ENCODE peak calls at places on chromosomes 13 and 19, in four cellular contexts. One of them, this sample, is unnamed.

GRCh38 chr19:5349041-5349440 is 8.4 kb upstream of the PTPRS start:
- DNase-seq in brain microvascular endothelial cell: no peak
- DNase-seq in choroid plexus epithelial cell: no peak
- DNase-seq in upper lobe of left lung: no peak
- DNase-seq in this sample: no peak

GRCh38 chr13:65293530-65294198 is 1936.5 kb downstream of the PCDH9 start:
- DNase-seq in brain microvascular endothelial cell: no peak
- DNase-seq in choroid plexus epithelial cell: no peak
- DNase-seq in upper lobe of left lung: no peak
- DNase-seq in this sample: no peak

GRCh38 chr13:46640843-46641242 is 87.9 kb downstream of the LRCH1 start:
- DNase-seq in brain microvascular endothelial cell: peak; percentile 55
- DNase-seq in choroid plexus epithelial cell: peak; percentile 48
- DNase-seq in upper lobe of left lung: peak; percentile 29
- DNase-seq in this sample: no peak

GRCh38 chr13:75442736-75443234 is 39.2 kb downstream of the TBC1D4 start:
- DNase-seq in brain microvascular endothelial cell: no peak
- DNase-seq in choroid plexus epithelial cell: peak; percentile 51
- DNase-seq in upper lobe of left lung: no peak
- DNase-seq in this sample: no peak

GRCh38 chr13:67299072-67299635 is 69.0 kb upstream of the PCDH9 start:
- DNase-seq in brain microvascular endothelial cell: peak; percentile 78
- DNase-seq in choroid plexus epithelial cell: peak; percentile 89
- DNase-seq in upper lobe of left lung: no peak
- DNase-seq in this sample: no peak

GRCh38 chr19:33832633-33833032 is 36.0 kb downstream of the KCTD15 start:
- DNase-seq in brain microvascular endothelial cell: no peak
- DNase-seq in choroid plexus epithelial cell: no peak
- DNase-seq in upper lobe of left lung: no peak
- DNase-seq in this sample: no peak

GRCh38 chr19:7869453-7869909 is 4.7 kb downstream of the PRR36 start:
- DNase-seq in brain microvascular endothelial cell: no peak
- DNase-seq in choroid plexus epithelial cell: peak; percentile 51
- DNase-seq in upper lobe of left lung: peak; percentile 76
- DNase-seq in this sample: no peak

GRCh38 chr19:51250786-51251452 is at the start of gene SIGLECL1:
- DNase-seq in brain microvascular endothelial cell: no peak
- DNase-seq in choroid plexus epithelial cell: no peak
- DNase-seq in upper lobe of left lung: no peak
- DNase-seq in this sample: no peak

GRCh38 chr13:88022826-88023225 is 351.7 kb downstream of the SLITRK5 start:
- DNase-seq in brain microvascular endothelial cell: no peak
- DNase-seq in choroid plexus epithelial cell: peak; percentile 45
- DNase-seq in upper lobe of left lung: no peak
- DNase-seq in this sample: no peak

GRCh38 chr19:6556480-6556879 is 25.7 kb downstream of the TNFSF9 start:
- DNase-seq in brain microvascular endothelial cell: peak; percentile 33
- DNase-seq in choroid plexus epithelial cell: peak; percentile 20
- DNase-seq in upper lobe of left lung: no peak
- DNase-seq in this sample: no peak

GRCh38 chr19:47450478-47450877 is 21.2 kb downstream of the SLC8A2 start:
- DNase-seq in brain microvascular endothelial cell: no peak
- DNase-seq in choroid plexus epithelial cell: no peak
- DNase-seq in upper lobe of left lung: no peak
- DNase-seq in this sample: no peak

GRCh38 chr13:44219808-44220544 is 153.6 kb upstream of the SERP2 start:
- DNase-seq in brain microvascular endothelial cell: peak; percentile 77
- DNase-seq in choroid plexus epithelial cell: peak; percentile 51
- DNase-seq in upper lobe of left lung: no peak
- DNase-seq in this sample: peak; percentile 81

GRCh38 chr13:109273326-109273751 is 513.0 kb downstream of the IRS2 start:
- DNase-seq in brain microvascular endothelial cell: peak; percentile 20
- DNase-seq in choroid plexus epithelial cell: peak; percentile 53
- DNase-seq in upper lobe of left lung: no peak
- DNase-seq in this sample: no peak

GRCh38 chr19:53908106-53908932 is 759 bp upstream of the CACNG7 start:
- DNase-seq in brain microvascular endothelial cell: peak; percentile 30
- DNase-seq in choroid plexus epithelial cell: peak; percentile 47
- DNase-seq in upper lobe of left lung: peak; percentile 23
- DNase-seq in this sample: no peak

GRCh38 chr19:18306903-18307681 is 15.8 kb downstream of the LSM4 start:
- DNase-seq in brain microvascular endothelial cell: no peak
- DNase-seq in choroid plexus epithelial cell: peak; percentile 44
- DNase-seq in upper lobe of left lung: no peak
- DNase-seq in this sample: no peak

GRCh38 chr13:109331898-109332297 is 454.5 kb downstream of the IRS2 start:
- DNase-seq in brain microvascular endothelial cell: peak; percentile 90
- DNase-seq in choroid plexus epithelial cell: peak; percentile 96
- DNase-seq in upper lobe of left lung: no peak
- DNase-seq in this sample: no peak

GRCh38 chr19:28522545-28522922 is 690.4 kb downstream of the UQCRFS1 start:
- DNase-seq in brain microvascular endothelial cell: no peak
- DNase-seq in choroid plexus epithelial cell: no peak
- DNase-seq in upper lobe of left lung: no peak
- DNase-seq in this sample: no peak

GRCh38 chr13:100808848-100809247 is 134.3 kb upstream of the TMTC4 start:
- DNase-seq in brain microvascular endothelial cell: no peak
- DNase-seq in choroid plexus epithelial cell: no peak
- DNase-seq in upper lobe of left lung: no peak
- DNase-seq in this sample: no peak

GRCh38 chr19:4800591-4801081 is 9.1 kb downstream of the FEM1A start:
- DNase-seq in brain microvascular endothelial cell: no peak
- DNase-seq in choroid plexus epithelial cell: no peak
- DNase-seq in upper lobe of left lung: peak; percentile 90
- DNase-seq in this sample: peak; percentile 39

GRCh38 chr19:56974554-56975207 is 134.2 kb upstream of the PEG3 start:
- DNase-seq in brain microvascular endothelial cell: no peak
- DNase-seq in choroid plexus epithelial cell: no peak
- DNase-seq in upper lobe of left lung: no peak
- DNase-seq in this sample: no peak

GRCh38 chr19:29560313-29561075 is 34.7 kb downstream of the VSTM2B start:
- DNase-seq in brain microvascular endothelial cell: no peak
- DNase-seq in choroid plexus epithelial cell: no peak
- DNase-seq in upper lobe of left lung: no peak
- DNase-seq in this sample: no peak

GRCh38 chr19:4051175-4052101 is 15.3 kb downstream of the ZBTB7A start:
- DNase-seq in brain microvascular endothelial cell: peak; percentile 31
- DNase-seq in choroid plexus epithelial cell: no peak
- DNase-seq in upper lobe of left lung: peak; percentile 64
- DNase-seq in this sample: no peak

GRCh38 chr13:50592412-50593145 is 250.9 kb downstream of the DLEU7 start:
- DNase-seq in brain microvascular endothelial cell: no peak
- DNase-seq in choroid plexus epithelial cell: peak; percentile 77
- DNase-seq in upper lobe of left lung: no peak
- DNase-seq in this sample: no peak

GRCh38 chr13:40438999-40439797 is 227.2 kb downstream of the FOXO1 start:
- DNase-seq in brain microvascular endothelial cell: peak; percentile 28
- DNase-seq in choroid plexus epithelial cell: peak; percentile 69
- DNase-seq in upper lobe of left lung: no peak
- DNase-seq in this sample: no peak

GRCh38 chr19:35438527-35438926 is 9.5 kb upstream of the FFAR2 start:
- DNase-seq in brain microvascular endothelial cell: no peak
- DNase-seq in choroid plexus epithelial cell: no peak
- DNase-seq in upper lobe of left lung: no peak
- DNase-seq in this sample: no peak

GRCh38 chr13:23146811-23147245 is 34.0 kb upstream of the SGCG start:
- DNase-seq in brain microvascular endothelial cell: no peak
- DNase-seq in choroid plexus epithelial cell: no peak
- DNase-seq in upper lobe of left lung: no peak
- DNase-seq in this sample: no peak

GRCh38 chr19:19111967-19112580 is 26.2 kb downstream of the TMEM161A start:
- DNase-seq in brain microvascular endothelial cell: no peak
- DNase-seq in choroid plexus epithelial cell: no peak
- DNase-seq in upper lobe of left lung: no peak
- DNase-seq in this sample: no peak

GRCh38 chr13:59360108-59360507 is 803.6 kb downstream of the DIAPH3 start:
- DNase-seq in brain microvascular endothelial cell: no peak
- DNase-seq in choroid plexus epithelial cell: no peak
- DNase-seq in upper lobe of left lung: no peak
- DNase-seq in this sample: no peak

GRCh38 chr19:6543866-6544347 is 13.1 kb downstream of the TNFSF9 start:
- DNase-seq in brain microvascular endothelial cell: no peak
- DNase-seq in choroid plexus epithelial cell: no peak
- DNase-seq in upper lobe of left lung: no peak
- DNase-seq in this sample: no peak

GRCh38 chr13:24050292-24050711 is 110.2 kb upstream of the SPATA13 start:
- DNase-seq in brain microvascular endothelial cell: peak; percentile 82
- DNase-seq in choroid plexus epithelial cell: peak; percentile 81
- DNase-seq in upper lobe of left lung: peak; percentile 49
- DNase-seq in this sample: no peak

GRCh38 chr13:20190481-20191310 is 2.0 kb downstream of the GJB2 start:
- DNase-seq in brain microvascular endothelial cell: peak; percentile 36
- DNase-seq in choroid plexus epithelial cell: peak; percentile 15
- DNase-seq in upper lobe of left lung: no peak
- DNase-seq in this sample: no peak

GRCh38 chr13:112814905-112815585 is 125.2 kb downstream of the ATP11A start:
- DNase-seq in brain microvascular endothelial cell: peak; percentile 12
- DNase-seq in choroid plexus epithelial cell: no peak
- DNase-seq in upper lobe of left lung: peak; percentile 75
- DNase-seq in this sample: no peak

GRCh38 chr13:57629821-57630235 is 1.7 kb upstream of the PCDH17 start:
- DNase-seq in brain microvascular endothelial cell: peak; percentile 77
- DNase-seq in choroid plexus epithelial cell: peak; percentile 61
- DNase-seq in upper lobe of left lung: peak; percentile 65
- DNase-seq in this sample: no peak

GRCh38 chr13:46104868-46105267 is at the start of gene CPB2:
- DNase-seq in brain microvascular endothelial cell: no peak
- DNase-seq in choroid plexus epithelial cell: no peak
- DNase-seq in upper lobe of left lung: no peak
- DNase-seq in this sample: no peak

GRCh38 chr13:36275190-36276002 is 22.2 kb downstream of the CCDC169 start:
- DNase-seq in brain microvascular endothelial cell: peak; percentile 90
- DNase-seq in choroid plexus epithelial cell: peak; percentile 90
- DNase-seq in upper lobe of left lung: no peak
- DNase-seq in this sample: no peak

GRCh38 chr19:4776436-4777205 is 14.9 kb upstream of the FEM1A start:
- DNase-seq in brain microvascular endothelial cell: no peak
- DNase-seq in choroid plexus epithelial cell: no peak
- DNase-seq in upper lobe of left lung: no peak
- DNase-seq in this sample: no peak

GRCh38 chr19:6576869-6577281 is 14.1 kb downstream of the CD70 start:
- DNase-seq in brain microvascular endothelial cell: no peak
- DNase-seq in choroid plexus epithelial cell: no peak
- DNase-seq in upper lobe of left lung: no peak
- DNase-seq in this sample: no peak

GRCh38 chr19:805161-805561 is 7.9 kb downstream of the PTBP1 start:
- DNase-seq in brain microvascular endothelial cell: no peak
- DNase-seq in choroid plexus epithelial cell: no peak
- DNase-seq in upper lobe of left lung: no peak
- DNase-seq in this sample: no peak

GRCh38 chr19:13018037-13018914 is 23.0 kb downstream of the NFIX start:
- DNase-seq in brain microvascular endothelial cell: no peak
- DNase-seq in choroid plexus epithelial cell: no peak
- DNase-seq in upper lobe of left lung: peak; percentile 74
- DNase-seq in this sample: no peak

DNA sequence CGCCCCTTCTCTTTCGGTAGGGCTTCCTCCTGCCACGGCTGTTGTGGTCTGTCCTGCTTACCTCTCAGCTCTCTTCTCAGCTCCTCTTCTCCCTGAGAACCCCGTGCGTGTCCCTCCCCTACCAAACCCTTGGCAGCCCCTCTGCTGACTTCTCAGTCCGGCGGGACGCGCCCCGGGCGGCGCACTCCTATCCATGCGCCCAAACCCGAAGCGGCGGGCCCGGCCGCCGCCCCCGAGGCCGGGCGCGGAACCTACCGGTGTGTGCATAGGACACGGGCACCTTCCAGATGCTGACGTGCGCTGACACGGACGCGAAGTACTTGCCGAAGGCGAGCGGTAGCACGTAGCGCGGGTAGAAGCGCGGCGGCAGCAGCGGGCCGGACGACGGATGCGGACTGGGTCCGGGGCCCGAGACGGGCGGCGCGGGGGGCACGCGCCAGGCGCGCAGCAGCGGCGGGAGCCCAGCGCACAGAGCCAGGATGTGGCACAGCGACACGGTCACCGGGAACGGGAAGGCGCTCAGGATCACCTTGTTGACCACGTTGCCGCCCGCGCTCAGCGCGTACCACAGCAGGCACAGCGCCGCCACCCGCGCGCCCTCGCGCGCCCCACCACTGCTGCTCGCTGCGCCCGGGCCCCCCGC is 405 bp downstream of the SLC35E1 start:
- DNase-seq in brain microvascular endothelial cell: no peak
- DNase-seq in choroid plexus epithelial cell: peak; percentile 37
- DNase-seq in upper lobe of left lung: no peak
- DNase-seq in this sample: no peak
- TF ChIP-seq CTCF in brain microvascular endothelial cell: no peak
- TF ChIP-seq CTCF in choroid plexus epithelial cell: no peak
- TF ChIP-seq CTCF in upper lobe of left lung: peak; percentile 43
- TF ChIP-seq CTCF in this sample: no peak

GRCh38 chr19:52464798-52465470 is 11.6 kb downstream of the ZNF578 start:
- DNase-seq in brain microvascular endothelial cell: no peak
- DNase-seq in choroid plexus epithelial cell: no peak
- DNase-seq in upper lobe of left lung: no peak
- DNase-seq in this sample: no peak
- TF ChIP-seq CTCF in brain microvascular endothelial cell: no peak
- TF ChIP-seq CTCF in choroid plexus epithelial cell: peak; percentile 11
- TF ChIP-seq CTCF in upper lobe of left lung: no peak
- TF ChIP-seq CTCF in this sample: peak; percentile 38

GRCh38 chr19:49932731-49933131 is 3.4 kb upstream of the NUP62 start:
- DNase-seq in brain microvascular endothelial cell: no peak
- DNase-seq in choroid plexus epithelial cell: no peak
- DNase-seq in upper lobe of left lung: no peak
- DNase-seq in this sample: no peak
- TF ChIP-seq CTCF in brain microvascular endothelial cell: no peak
- TF ChIP-seq CTCF in choroid plexus epithelial cell: no peak
- TF ChIP-seq CTCF in upper lobe of left lung: no peak
- TF ChIP-seq CTCF in this sample: no peak

GRCh38 chr19:10701955-10702307 is 692 bp downstream of the QTRT1 start:
- DNase-seq in brain microvascular endothelial cell: no peak
- DNase-seq in choroid plexus epithelial cell: no peak
- DNase-seq in upper lobe of left lung: no peak
- DNase-seq in this sample: no peak
- TF ChIP-seq CTCF in brain microvascular endothelial cell: no peak
- TF ChIP-seq CTCF in choroid plexus epithelial cell: no peak
- TF ChIP-seq CTCF in upper lobe of left lung: no peak
- TF ChIP-seq CTCF in this sample: no peak

DNA sequence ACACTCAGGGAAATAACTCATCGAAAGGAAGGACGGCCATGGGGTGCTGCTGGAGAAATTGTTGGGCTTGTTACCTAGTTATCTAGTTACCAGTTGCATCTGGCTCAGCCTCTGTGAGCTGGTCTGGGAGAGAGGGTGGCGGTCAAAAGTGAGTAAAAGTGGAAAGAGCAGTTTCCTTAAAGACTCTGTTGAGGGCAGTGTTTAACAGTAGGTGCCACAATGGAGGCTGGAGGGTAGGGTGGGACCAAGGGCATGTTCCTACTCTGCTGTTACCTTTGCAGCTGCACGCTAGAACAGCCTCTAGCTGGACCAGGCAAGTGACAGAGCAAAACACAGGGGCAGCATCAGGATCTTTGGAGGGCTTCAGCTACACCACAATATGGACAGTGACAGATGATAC is 228.8 kb upstream of the STARD13 start:
- DNase-seq in brain microvascular endothelial cell: no peak
- DNase-seq in choroid plexus epithelial cell: no peak
- DNase-seq in upper lobe of left lung: no peak
- DNase-seq in this sample: no peak
- TF ChIP-seq CTCF in brain microvascular endothelial cell: peak; percentile 13
- TF ChIP-seq CTCF in choroid plexus epithelial cell: no peak
- TF ChIP-seq CTCF in upper lobe of left lung: no peak
- TF ChIP-seq CTCF in this sample: no peak